ENCODE peak calls at places on chromosomes 6 and 20, in eight cellular contexts. E is WTC11; U is retina; F is stimulated activated effector memory CD8-positive, alpha-beta T cell treated with anti-CD3 and anti-CD28 coated beads, Interleukin-12 subunit alpha, Interleukin-12 subunit beta, amount 100 ng/mL, for 72 hours; H is progenitor cell of endocrine pancreas; I is ELR; A is lower leg skin; Y is stimulated activated CD4-positive, alpha-beta T cell treated with anti-CD3 and anti-CD28 coated beads, Interleukin-4, amount 100 ng/mL, for 24 hours. P is an unnamed sample.

GRCh38 chr20:54063998-54064676 is 6.3 kb downstream of the BCAS1 start:
- DNase-seq in E (no peak), H (no peak), I (no peak), F (peak; percentile 22), Y (peak; percentile 27), A (no peak), U (no peak), P (no peak)

GRCh38 chr6:124679392-124679791 is 282.8 kb upstream of the RNF217 start:
- DNase-seq in I (peak; percentile 7), A (no peak), H (no peak), E (no peak), Y (no peak), F (no peak), U (no peak), P (no peak)

GRCh38 chr6:39984051-39984450 is 49.8 kb upstream of the MOCS1 start:
- DNase-seq in A (no peak), F (no peak), U (no peak), H (no peak), Y (no peak), I (no peak), E (no peak), P (no peak)

GRCh38 chr6:92586236-92586977 is 833.0 kb downstream of the EPHA7 start:
- DNase-seq in I (no peak), E (no peak), F (no peak), A (no peak), Y (no peak), U (no peak), H (no peak), P (no peak)

GRCh38 chr20:61514018-61514755 is 262.1 kb downstream of the CDH4 start:
- DNase-seq in Y (no peak), F (no peak), I (no peak), E (no peak), U (no peak), A (no peak), H (no peak), P (peak; percentile 77)

GRCh38 chr6:90000864-90001731 is 106.8 kb downstream of the GJA10 start:
- DNase-seq in U (no peak), I (peak; percentile 42), E (no peak), H (no peak), A (no peak), F (peak; percentile 22), Y (peak; percentile 70), P (no peak)

GRCh38 chr6:154403803-154404202 is 47.2 kb upstream of the IPCEF1 start:
- DNase-seq in E (no peak), A (peak; percentile 62), Y (no peak), H (no peak), U (no peak), F (no peak), I (peak; percentile 68), P (no peak)

GRCh38 chr20:46743088-46743487 is 33.6 kb downstream of the SLC2A10 start:
- DNase-seq in A (no peak), H (no peak), I (no peak), Y (no peak), F (no peak), E (no peak), U (no peak), P (peak; percentile 38)

GRCh38 chr20:61263938-61264337 is 11.9 kb downstream of the CDH4 start:
- DNase-seq in U (no peak), Y (no peak), I (no peak), H (no peak), F (no peak), E (no peak), A (no peak), P (no peak)

GRCh38 chr20:45924391-45925261 is 9.9 kb upstream of the PCIF1 start:
- DNase-seq in I (peak; percentile 38), H (no peak), E (no peak), F (no peak), Y (no peak), A (no peak), U (no peak), P (peak; percentile 70)

GRCh38 chr20:48325656-48326433 is 502.0 kb downstream of the PREX1 start:
- DNase-seq in H (no peak), A (no peak), F (no peak), E (no peak), Y (no peak), U (no peak), I (no peak), P (no peak)

GRCh38 chr20:59020938-59021551 is 1.8 kb downstream of the TUBB1 start:
- DNase-seq in F (no peak), U (no peak), I (peak; percentile 87), A (no peak), H (no peak), Y (no peak), E (no peak), P (peak; percentile 35)

GRCh38 chr20:44247676-44248419 is 740 bp downstream of the GDAP1L1 start:
- DNase-seq in I (peak; percentile 62), Y (no peak), F (no peak), U (peak; percentile 73), E (peak; percentile 91), A (no peak), H (peak; percentile 82), P (peak; percentile 91)

GRCh38 chr6:143963158-143963919 is 44.7 kb downstream of the PLAGL1 start:
- DNase-seq in F (no peak), H (no peak), U (no peak), Y (no peak), A (no peak), E (no peak), I (no peak), P (no peak)

GRCh38 chr20:19995220-19995863 is 21.8 kb upstream of the NAA20 start:
- DNase-seq in A (no peak), I (peak; percentile 72), F (no peak), U (peak; percentile 54), H (no peak), E (no peak), Y (peak; percentile 36), P (peak; percentile 71)

GRCh38 chr6:122792796-122793195 is 3.7 kb downstream of the SMPDL3A start:
- DNase-seq in Y (no peak), H (no peak), F (no peak), I (no peak), A (no peak), E (no peak), U (no peak), P (no peak)

GRCh38 chr6:39100358-39100757 is 14.6 kb downstream of the SAYSD1 start:
- DNase-seq in I (no peak), H (no peak), E (no peak), Y (no peak), U (no peak), F (no peak), A (no peak), P (no peak)

GRCh38 chr6:37204014-37204751 is 34.2 kb downstream of the PIM1 start:
- DNase-seq in H (no peak), A (peak; percentile 70), F (no peak), I (peak; percentile 52), Y (no peak), U (no peak), E (no peak), P (no peak)

GRCh38 chr20:50233325-50234212 is 42.9 kb downstream of the CEBPB start:
- DNase-seq in F (no peak), H (no peak), Y (no peak), I (no peak), A (no peak), E (no peak), U (no peak), P (peak; percentile 57)

GRCh38 chr20:22775671-22776139 is 191.3 kb upstream of the FOXA2 start:
- DNase-seq in Y (no peak), H (no peak), E (no peak), A (no peak), I (peak; percentile 70), F (no peak), U (no peak), P (no peak)

GRCh38 chr20:4850960-4851359 is 129.3 kb downstream of the PRND start:
- DNase-seq in I (no peak), E (no peak), H (no peak), Y (no peak), A (peak; percentile 68), U (no peak), F (no peak), P (no peak)

GRCh38 chr20:32520927-32521203 is 64.3 kb downstream of the NOL4L start:
- DNase-seq in I (no peak), Y (no peak), H (no peak), F (no peak), A (no peak), E (no peak), U (no peak), P (no peak)

GRCh38 chr6:163398104-163398503 is 16.4 kb upstream of the QKI start:
- DNase-seq in Y (no peak), E (no peak), A (no peak), U (no peak), I (no peak), H (no peak), F (no peak), P (no peak)

GRCh38 chr20:1881240-1881835 is 13.9 kb upstream of the SIRPA start:
- DNase-seq in F (no peak), I (no peak), U (no peak), E (no peak), Y (no peak), A (no peak), H (no peak), P (no peak)

GRCh38 chr20:17912916-17913315 is 55.7 kb downstream of the SNX5 start:
- DNase-seq in E (no peak), Y (no peak), F (no peak), I (no peak), A (no peak), H (no peak), U (no peak), P (no peak)

GRCh38 chr6:106751501-106752252 is 122.3 kb downstream of the QRSL1 start:
- DNase-seq in F (no peak), A (no peak), E (no peak), Y (no peak), H (no peak), U (no peak), I (peak; percentile 86), P (peak; percentile 41)